ENCODE peak calls at places on chromosome 21, in four cellular contexts. One of them, this sample, is unnamed.

GRCh38 chr21:36320421-36321324 is 676 bp downstream of the MORC3 start:
- DNase-seq in lower lobe of right lung: peak; percentile 81
- DNase-seq in H9: peak; percentile 68
- DNase-seq in H1: peak; percentile 79
- DNase-seq in this sample: peak; percentile 94

GRCh38 chr21:29053656-29054055 is 19.8 kb downstream of the CCT8 start:
- DNase-seq in lower lobe of right lung: no peak
- DNase-seq in H9: no peak
- DNase-seq in H1: no peak
- DNase-seq in this sample: no peak

GRCh38 chr21:27320868-27321267 is 354.0 kb upstream of the ADAMTS5 start:
- DNase-seq in lower lobe of right lung: no peak
- DNase-seq in H9: no peak
- DNase-seq in H1: no peak
- DNase-seq in this sample: no peak

GRCh38 chr21:16113052-16113715 is 383.4 kb downstream of the USP25 start:
- DNase-seq in lower lobe of right lung: no peak
- DNase-seq in H9: no peak
- DNase-seq in H1: no peak
- DNase-seq in this sample: no peak

GRCh38 chr21:45874716-45875415 is 106.7 kb upstream of the COL6A1 start:
- DNase-seq in lower lobe of right lung: peak; percentile 35
- DNase-seq in H9: no peak
- DNase-seq in H1: no peak
- DNase-seq in this sample: peak; percentile 56

GRCh38 chr21:29634410-29634809 is 305.4 kb downstream of the GRIK1 start:
- DNase-seq in lower lobe of right lung: no peak
- DNase-seq in H9: no peak
- DNase-seq in H1: no peak
- DNase-seq in this sample: no peak

GRCh38 chr21:14143999-14144398 is 66.8 kb downstream of the LIPI start:
- DNase-seq in lower lobe of right lung: no peak
- DNase-seq in H9: no peak
- DNase-seq in H1: no peak
- DNase-seq in this sample: no peak

GRCh38 chr21:38234395-38235142 is 22.2 kb upstream of the KCNJ15 start:
- DNase-seq in lower lobe of right lung: no peak
- DNase-seq in H9: no peak
- DNase-seq in H1: no peak
- DNase-seq in this sample: no peak

GRCh38 chr21:31343680-31344480 is at the start of gene TIAM1:
- DNase-seq in lower lobe of right lung: peak; percentile 77
- DNase-seq in H9: peak; percentile 74
- DNase-seq in H1: peak; percentile 70
- DNase-seq in this sample: no peak

GRCh38 chr21:37297364-37297763 is 30.2 kb upstream of the VPS26C start:
- DNase-seq in lower lobe of right lung: no peak
- DNase-seq in H9: no peak
- DNase-seq in H1: no peak
- DNase-seq in this sample: no peak

GRCh38 chr21:41761211-41762181 is 5.4 kb downstream of the RIPK4 start:
- DNase-seq in lower lobe of right lung: peak; percentile 90
- DNase-seq in H9: no peak
- DNase-seq in H1: no peak
- DNase-seq in this sample: peak; percentile 85
- H3K4me1 ChIP-seq in lower lobe of right lung: peaks cover 50% of the 10 kb centered on the region
- H3K4me1 ChIP-seq in H9: peaks cover 5% of the 10 kb centered on the region
- H3K4me1 ChIP-seq in H1: peaks cover 38% of the 10 kb centered on the region
- H3K4me1 ChIP-seq in this sample: peaks cover 18% of the 10 kb centered on the region

DNA sequence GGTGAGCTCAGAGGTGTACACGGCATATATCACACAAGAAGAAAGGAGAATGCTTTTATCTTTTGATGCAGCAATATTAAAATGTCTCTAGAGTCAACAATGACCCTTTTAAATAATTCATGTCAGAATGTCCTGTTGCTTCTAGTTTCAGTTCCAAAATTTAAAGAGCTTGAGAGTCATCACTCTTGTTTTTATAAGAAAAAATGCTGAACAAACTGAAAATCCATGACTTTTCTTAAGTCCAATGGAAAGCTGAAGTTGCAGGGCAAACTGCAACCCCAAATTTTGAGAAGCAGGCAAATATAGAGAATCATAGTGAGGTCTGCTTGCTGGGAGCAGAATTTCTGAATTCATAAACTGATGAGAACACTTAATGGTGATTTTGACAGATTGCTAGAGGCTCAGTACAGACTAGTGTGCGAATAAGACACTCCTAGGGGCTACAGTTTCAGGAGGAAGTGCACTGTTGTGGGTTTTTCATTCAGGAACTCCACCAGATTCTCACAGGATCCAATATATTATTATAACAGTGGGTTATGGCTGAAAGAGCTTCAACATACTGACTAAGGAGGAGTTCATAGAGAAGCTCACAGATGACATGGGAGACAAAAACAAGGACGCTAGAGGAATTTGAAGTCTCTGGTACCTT is 135.1 kb downstream of the CLIC6 start:
- DNase-seq in lower lobe of right lung: no peak
- DNase-seq in H9: no peak
- DNase-seq in H1: no peak
- DNase-seq in this sample: no peak
- H3K4me1 ChIP-seq in lower lobe of right lung: peaks cover 31% of the 10 kb centered on the region
- H3K4me1 ChIP-seq in H9: no peaks in the 10 kb centered on the region
- H3K4me1 ChIP-seq in H1: peaks cover 3% of the 10 kb centered on the region
- H3K4me1 ChIP-seq in this sample: peaks cover 48% of the 10 kb centered on the region

GRCh38 chr21:42423685-42424084 is 20.0 kb downstream of the UBASH3A start:
- DNase-seq in lower lobe of right lung: no peak
- DNase-seq in H9: no peak
- DNase-seq in H1: no peak
- DNase-seq in this sample: no peak
- H3K4me1 ChIP-seq in lower lobe of right lung: no peaks in the 10 kb centered on the region
- H3K4me1 ChIP-seq in H9: no peaks in the 10 kb centered on the region
- H3K4me1 ChIP-seq in H1: no peaks in the 10 kb centered on the region
- H3K4me1 ChIP-seq in this sample: peaks cover 33% of the 10 kb centered on the region

GRCh38 chr21:41369915-41370839 is 8.3 kb downstream of the MX2 start:
- DNase-seq in lower lobe of right lung: no peak
- DNase-seq in H9: no peak
- DNase-seq in H1: peak; percentile 57
- DNase-seq in this sample: peak; percentile 92
- H3K4me1 ChIP-seq in lower lobe of right lung: peaks cover 11% of the 10 kb centered on the region
- H3K4me1 ChIP-seq in H9: no peaks in the 10 kb centered on the region
- H3K4me1 ChIP-seq in H1: peaks cover 3% of the 10 kb centered on the region
- H3K4me1 ChIP-seq in this sample: peaks cover 54% of the 10 kb centered on the region

GRCh38 chr21:34890724-34891609 is 158.1 kb downstream of the RUNX1 start:
- DNase-seq in lower lobe of right lung: peak; percentile 59
- DNase-seq in H9: peak; percentile 46
- DNase-seq in H1: peak; percentile 67
- DNase-seq in this sample: peak; percentile 87

GRCh38 chr21:34890258-34890723 is 158.8 kb downstream of the RUNX1 start:
- DNase-seq in lower lobe of right lung: no peak
- DNase-seq in H9: peak; percentile 61
- DNase-seq in H1: peak; percentile 46
- DNase-seq in this sample: no peak

GRCh38 chr21:34892196-34892595 is 156.9 kb downstream of the RUNX1 start:
- DNase-seq in lower lobe of right lung: no peak
- DNase-seq in H9: no peak
- DNase-seq in H1: no peak
- DNase-seq in this sample: no peak

GRCh38 chr21:34889537-34890257 is 159.4 kb downstream of the RUNX1 start:
- DNase-seq in lower lobe of right lung: peak; percentile 89
- DNase-seq in H9: peak; percentile 51
- DNase-seq in H1: peak; percentile 80
- DNase-seq in this sample: peak; percentile 97

GRCh38 chr21:34891610-34891943 is 157.5 kb downstream of the RUNX1 start:
- DNase-seq in lower lobe of right lung: no peak
- DNase-seq in H9: no peak
- DNase-seq in H1: no peak
- DNase-seq in this sample: no peak
- H3K4me1 ChIP-seq in lower lobe of right lung: peaks cover 21% of the 10 kb centered on the region
- H3K4me1 ChIP-seq in H9: no peaks in the 10 kb centered on the region
- H3K4me1 ChIP-seq in H1: peaks cover 6% of the 10 kb centered on the region
- H3K4me1 ChIP-seq in this sample: peaks cover 13% of the 10 kb centered on the region

GRCh38 chr21:42843021-42843420 is 36.3 kb downstream of the WDR4 start:
- DNase-seq in lower lobe of right lung: peak; percentile 16
- DNase-seq in H9: no peak
- DNase-seq in H1: no peak
- DNase-seq in this sample: peak; percentile 29
- H3K4me1 ChIP-seq in lower lobe of right lung: peaks cover 10% of the 10 kb centered on the region
- H3K4me1 ChIP-seq in H9: no peaks in the 10 kb centered on the region
- H3K4me1 ChIP-seq in H1: no peaks in the 10 kb centered on the region
- H3K4me1 ChIP-seq in this sample: no peaks in the 10 kb centered on the region

GRCh38 chr21:44870748-44871495 is 2.6 kb downstream of the PTTG1IP start:
- DNase-seq in lower lobe of right lung: no peak
- DNase-seq in H9: no peak
- DNase-seq in H1: no peak
- DNase-seq in this sample: no peak
- H3K4me1 ChIP-seq in lower lobe of right lung: peaks cover 75% of the 10 kb centered on the region
- H3K4me1 ChIP-seq in H9: peaks cover 15% of the 10 kb centered on the region
- H3K4me1 ChIP-seq in H1: peaks cover 19% of the 10 kb centered on the region
- H3K4me1 ChIP-seq in this sample: peaks cover 90% of the 10 kb centered on the region

GRCh38 chr21:33206771-33207290 is 22.9 kb upstream of the IFNAR2 start:
- DNase-seq in lower lobe of right lung: peak; percentile 57
- DNase-seq in H9: no peak
- DNase-seq in H1: peak; percentile 17
- DNase-seq in this sample: peak; percentile 84

GRCh38 chr21:33207471-33208149 is 22.1 kb upstream of the IFNAR2 start:
- DNase-seq in lower lobe of right lung: no peak
- DNase-seq in H9: no peak
- DNase-seq in H1: peak; percentile 13
- DNase-seq in this sample: no peak

GRCh38 chr21:33211305-33211704 is 18.4 kb upstream of the IFNAR2 start:
- DNase-seq in lower lobe of right lung: no peak
- DNase-seq in H9: no peak
- DNase-seq in H1: no peak
- DNase-seq in this sample: no peak

GRCh38 chr21:33205476-33205875 is 24.3 kb upstream of the IFNAR2 start:
- DNase-seq in lower lobe of right lung: no peak
- DNase-seq in H9: no peak
- DNase-seq in H1: no peak
- DNase-seq in this sample: no peak

GRCh38 chr21:33208534-33208933 is 21.2 kb upstream of the IFNAR2 start:
- DNase-seq in lower lobe of right lung: no peak
- DNase-seq in H9: no peak
- DNase-seq in H1: no peak
- DNase-seq in this sample: no peak
- H3K4me1 ChIP-seq in lower lobe of right lung: peaks cover 35% of the 10 kb centered on the region
- H3K4me1 ChIP-seq in H9: no peaks in the 10 kb centered on the region
- H3K4me1 ChIP-seq in H1: no peaks in the 10 kb centered on the region
- H3K4me1 ChIP-seq in this sample: peaks cover 68% of the 10 kb centered on the region

GRCh38 chr21:24208562-24209260 is 1398.6 kb downstream of the MRPL39 start:
- DNase-seq in lower lobe of right lung: no peak
- DNase-seq in H9: no peak
- DNase-seq in H1: no peak
- DNase-seq in this sample: peak; percentile 71

GRCh38 chr21:24204641-24205040 is 1402.6 kb downstream of the MRPL39 start:
- DNase-seq in lower lobe of right lung: no peak
- DNase-seq in H9: no peak
- DNase-seq in H1: no peak
- DNase-seq in this sample: no peak

GRCh38 chr21:24210130-24210529 is 1397.2 kb downstream of the MRPL39 start:
- DNase-seq in lower lobe of right lung: no peak
- DNase-seq in H9: no peak
- DNase-seq in H1: no peak
- DNase-seq in this sample: no peak

GRCh38 chr21:24200052-24200451 is 1407.2 kb downstream of the MRPL39 start:
- DNase-seq in lower lobe of right lung: no peak
- DNase-seq in H9: no peak
- DNase-seq in H1: no peak
- DNase-seq in this sample: no peak

GRCh38 chr21:24205317-24205716 is 1402.0 kb downstream of the MRPL39 start:
- DNase-seq in lower lobe of right lung: no peak
- DNase-seq in H9: no peak
- DNase-seq in H1: no peak
- DNase-seq in this sample: no peak
- H3K4me1 ChIP-seq in lower lobe of right lung: no peaks in the 10 kb centered on the region
- H3K4me1 ChIP-seq in H9: no peaks in the 10 kb centered on the region
- H3K4me1 ChIP-seq in H1: no peaks in the 10 kb centered on the region
- H3K4me1 ChIP-seq in this sample: no peaks in the 10 kb centered on the region

This sample was measured in spleen.